ENCODE peak calls at places on chromosome 6, in ten cellular contexts. One of them, this sample, is unnamed.

GRCh38 chr6:137309078-137309762 is 90.0 kb upstream of the IFNGR1 start:
- DNase-seq in activated gamma-delta T cell treated with Interleukin-2 at 50 U/mL for 16 hours: no peak
- DNase-seq in right atrium auricular region: peak; percentile 76
- DNase-seq in AG04450: no peak
- DNase-seq in skeletal muscle cell: peak; percentile 54
- DNase-seq in H7: peak; percentile 9
- DNase-seq in stimulated activated CD4-positive, alpha-beta T cell treated with anti-CD3 and anti-CD28 coated beads, TNF-alpha, amount 100 ng/mL, for 4 hours: no peak
- DNase-seq in ACHN: peak; percentile 82
- DNase-seq in HS-27A: peak; percentile 15
- DNase-seq in GM12865: peak; percentile 10
- DNase-seq in this sample: no peak

GRCh38 chr6:132728616-132729015 is 14.8 kb upstream of the VNN1 start:
- DNase-seq in activated gamma-delta T cell treated with Interleukin-2 at 50 U/mL for 16 hours: no peak
- DNase-seq in right atrium auricular region: no peak
- DNase-seq in AG04450: no peak
- DNase-seq in skeletal muscle cell: no peak
- DNase-seq in H7: peak; percentile 23
- DNase-seq in stimulated activated CD4-positive, alpha-beta T cell treated with anti-CD3 and anti-CD28 coated beads, TNF-alpha, amount 100 ng/mL, for 4 hours: no peak
- DNase-seq in ACHN: no peak
- DNase-seq in HS-27A: no peak
- DNase-seq in GM12865: peak; percentile 10
- DNase-seq in this sample: no peak

GRCh38 chr6:47922391-47922790 is 140.6 kb downstream of the OPN5 start:
- DNase-seq in activated gamma-delta T cell treated with Interleukin-2 at 50 U/mL for 16 hours: no peak
- DNase-seq in right atrium auricular region: no peak
- DNase-seq in AG04450: no peak
- DNase-seq in skeletal muscle cell: no peak
- DNase-seq in H7: peak; percentile 7
- DNase-seq in stimulated activated CD4-positive, alpha-beta T cell treated with anti-CD3 and anti-CD28 coated beads, TNF-alpha, amount 100 ng/mL, for 4 hours: no peak
- DNase-seq in ACHN: no peak
- DNase-seq in HS-27A: no peak
- DNase-seq in GM12865: no peak
- DNase-seq in this sample: no peak

GRCh38 chr6:24902782-24903181 is 33.0 kb downstream of the RIPOR2 start:
- DNase-seq in activated gamma-delta T cell treated with Interleukin-2 at 50 U/mL for 16 hours: no peak
- DNase-seq in right atrium auricular region: no peak
- DNase-seq in AG04450: peak; percentile 59
- DNase-seq in skeletal muscle cell: peak; percentile 27
- DNase-seq in H7: no peak
- DNase-seq in stimulated activated CD4-positive, alpha-beta T cell treated with anti-CD3 and anti-CD28 coated beads, TNF-alpha, amount 100 ng/mL, for 4 hours: no peak
- DNase-seq in ACHN: peak; percentile 65
- DNase-seq in HS-27A: peak; percentile 80
- DNase-seq in GM12865: no peak
- DNase-seq in this sample: no peak

GRCh38 chr6:148441454-148441911 is 98.8 kb downstream of the SASH1 start:
- DNase-seq in activated gamma-delta T cell treated with Interleukin-2 at 50 U/mL for 16 hours: no peak
- DNase-seq in right atrium auricular region: no peak
- DNase-seq in AG04450: no peak
- DNase-seq in skeletal muscle cell: peak; percentile 58
- DNase-seq in H7: no peak
- DNase-seq in stimulated activated CD4-positive, alpha-beta T cell treated with anti-CD3 and anti-CD28 coated beads, TNF-alpha, amount 100 ng/mL, for 4 hours: no peak
- DNase-seq in ACHN: peak; percentile 77
- DNase-seq in HS-27A: peak; percentile 73
- DNase-seq in GM12865: no peak
- DNase-seq in this sample: no peak

GRCh38 chr6:157644043-157644810 is 178.8 kb upstream of the SNX9 start:
- DNase-seq in activated gamma-delta T cell treated with Interleukin-2 at 50 U/mL for 16 hours: no peak
- DNase-seq in right atrium auricular region: no peak
- DNase-seq in AG04450: no peak
- DNase-seq in skeletal muscle cell: no peak
- DNase-seq in H7: no peak
- DNase-seq in stimulated activated CD4-positive, alpha-beta T cell treated with anti-CD3 and anti-CD28 coated beads, TNF-alpha, amount 100 ng/mL, for 4 hours: peak; percentile 11
- DNase-seq in ACHN: no peak
- DNase-seq in HS-27A: peak; percentile 7
- DNase-seq in GM12865: no peak
- DNase-seq in this sample: no peak

GRCh38 chr6:84052204-84052882 is 18.8 kb downstream of the MRAP2 start:
- DNase-seq in activated gamma-delta T cell treated with Interleukin-2 at 50 U/mL for 16 hours: no peak
- DNase-seq in right atrium auricular region: peak; percentile 67
- DNase-seq in AG04450: peak; percentile 13
- DNase-seq in skeletal muscle cell: peak; percentile 67
- DNase-seq in H7: peak; percentile 87
- DNase-seq in stimulated activated CD4-positive, alpha-beta T cell treated with anti-CD3 and anti-CD28 coated beads, TNF-alpha, amount 100 ng/mL, for 4 hours: no peak
- DNase-seq in ACHN: no peak
- DNase-seq in HS-27A: no peak
- DNase-seq in GM12865: no peak
- DNase-seq in this sample: no peak

GRCh38 chr6:7035837-7036249 is 71.9 kb upstream of the RREB1 start:
- DNase-seq in activated gamma-delta T cell treated with Interleukin-2 at 50 U/mL for 16 hours: no peak
- DNase-seq in right atrium auricular region: no peak
- DNase-seq in AG04450: no peak
- DNase-seq in skeletal muscle cell: no peak
- DNase-seq in H7: no peak
- DNase-seq in stimulated activated CD4-positive, alpha-beta T cell treated with anti-CD3 and anti-CD28 coated beads, TNF-alpha, amount 100 ng/mL, for 4 hours: no peak
- DNase-seq in ACHN: no peak
- DNase-seq in HS-27A: no peak
- DNase-seq in GM12865: no peak
- DNase-seq in this sample: no peak

GRCh38 chr6:34161857-34162515 is 16.1 kb upstream of the GRM4 start:
- DNase-seq in activated gamma-delta T cell treated with Interleukin-2 at 50 U/mL for 16 hours: no peak
- DNase-seq in right atrium auricular region: no peak
- DNase-seq in AG04450: no peak
- DNase-seq in skeletal muscle cell: no peak
- DNase-seq in H7: peak; percentile 26
- DNase-seq in stimulated activated CD4-positive, alpha-beta T cell treated with anti-CD3 and anti-CD28 coated beads, TNF-alpha, amount 100 ng/mL, for 4 hours: no peak
- DNase-seq in ACHN: no peak
- DNase-seq in HS-27A: no peak
- DNase-seq in GM12865: no peak
- DNase-seq in this sample: no peak

GRCh38 chr6:127176175-127176574 is 57.7 kb downstream of the RSPO3 start:
- DNase-seq in activated gamma-delta T cell treated with Interleukin-2 at 50 U/mL for 16 hours: no peak
- DNase-seq in right atrium auricular region: no peak
- DNase-seq in AG04450: no peak
- DNase-seq in skeletal muscle cell: no peak
- DNase-seq in H7: no peak
- DNase-seq in stimulated activated CD4-positive, alpha-beta T cell treated with anti-CD3 and anti-CD28 coated beads, TNF-alpha, amount 100 ng/mL, for 4 hours: no peak
- DNase-seq in ACHN: no peak
- DNase-seq in HS-27A: no peak
- DNase-seq in GM12865: no peak
- DNase-seq in this sample: no peak

GRCh38 chr6:46565531-46565930 is 74.3 kb upstream of the RCAN2 start:
- DNase-seq in activated gamma-delta T cell treated with Interleukin-2 at 50 U/mL for 16 hours: no peak
- DNase-seq in right atrium auricular region: no peak
- DNase-seq in AG04450: no peak
- DNase-seq in skeletal muscle cell: no peak
- DNase-seq in H7: no peak
- DNase-seq in stimulated activated CD4-positive, alpha-beta T cell treated with anti-CD3 and anti-CD28 coated beads, TNF-alpha, amount 100 ng/mL, for 4 hours: no peak
- DNase-seq in ACHN: no peak
- DNase-seq in HS-27A: no peak
- DNase-seq in GM12865: no peak
- DNase-seq in this sample: no peak

GRCh38 chr6:77463308-77463880 is at the start of gene HTR1B:
- DNase-seq in activated gamma-delta T cell treated with Interleukin-2 at 50 U/mL for 16 hours: no peak
- DNase-seq in right atrium auricular region: no peak
- DNase-seq in AG04450: no peak
- DNase-seq in skeletal muscle cell: no peak
- DNase-seq in H7: peak; percentile 66
- DNase-seq in stimulated activated CD4-positive, alpha-beta T cell treated with anti-CD3 and anti-CD28 coated beads, TNF-alpha, amount 100 ng/mL, for 4 hours: no peak
- DNase-seq in ACHN: no peak
- DNase-seq in HS-27A: no peak
- DNase-seq in GM12865: no peak
- DNase-seq in this sample: no peak

GRCh38 chr6:134340574-134340973 is 22.7 kb upstream of the SGK1 start:
- DNase-seq in activated gamma-delta T cell treated with Interleukin-2 at 50 U/mL for 16 hours: no peak
- DNase-seq in right atrium auricular region: no peak
- DNase-seq in AG04450: no peak
- DNase-seq in skeletal muscle cell: peak; percentile 52
- DNase-seq in H7: no peak
- DNase-seq in stimulated activated CD4-positive, alpha-beta T cell treated with anti-CD3 and anti-CD28 coated beads, TNF-alpha, amount 100 ng/mL, for 4 hours: no peak
- DNase-seq in ACHN: no peak
- DNase-seq in HS-27A: no peak
- DNase-seq in GM12865: no peak
- DNase-seq in this sample: no peak

GRCh38 chr6:146857960-146858308 is 259.2 kb downstream of the ADGB start:
- DNase-seq in activated gamma-delta T cell treated with Interleukin-2 at 50 U/mL for 16 hours: no peak
- DNase-seq in right atrium auricular region: no peak
- DNase-seq in AG04450: no peak
- DNase-seq in skeletal muscle cell: no peak
- DNase-seq in H7: peak; percentile 63
- DNase-seq in stimulated activated CD4-positive, alpha-beta T cell treated with anti-CD3 and anti-CD28 coated beads, TNF-alpha, amount 100 ng/mL, for 4 hours: no peak
- DNase-seq in ACHN: peak; percentile 0
- DNase-seq in HS-27A: no peak
- DNase-seq in GM12865: no peak
- DNase-seq in this sample: no peak

GRCh38 chr6:36662827-36663256 is 15.7 kb upstream of the CDKN1A start:
- DNase-seq in activated gamma-delta T cell treated with Interleukin-2 at 50 U/mL for 16 hours: no peak
- DNase-seq in right atrium auricular region: no peak
- DNase-seq in AG04450: no peak
- DNase-seq in skeletal muscle cell: no peak
- DNase-seq in H7: no peak
- DNase-seq in stimulated activated CD4-positive, alpha-beta T cell treated with anti-CD3 and anti-CD28 coated beads, TNF-alpha, amount 100 ng/mL, for 4 hours: no peak
- DNase-seq in ACHN: no peak
- DNase-seq in HS-27A: no peak
- DNase-seq in GM12865: peak; percentile 47
- DNase-seq in this sample: no peak

GRCh38 chr6:90403489-90404381 is 107.1 kb upstream of the BACH2 start:
- DNase-seq in activated gamma-delta T cell treated with Interleukin-2 at 50 U/mL for 16 hours: no peak
- DNase-seq in right atrium auricular region: no peak
- DNase-seq in AG04450: peak; percentile 71
- DNase-seq in skeletal muscle cell: peak; percentile 78
- DNase-seq in H7: peak; percentile 61
- DNase-seq in stimulated activated CD4-positive, alpha-beta T cell treated with anti-CD3 and anti-CD28 coated beads, TNF-alpha, amount 100 ng/mL, for 4 hours: no peak
- DNase-seq in ACHN: no peak
- DNase-seq in HS-27A: no peak
- DNase-seq in GM12865: no peak
- DNase-seq in this sample: no peak

GRCh38 chr6:41406821-41407787 is 71.7 kb downstream of the NCR2 start:
- DNase-seq in activated gamma-delta T cell treated with Interleukin-2 at 50 U/mL for 16 hours: no peak
- DNase-seq in right atrium auricular region: no peak
- DNase-seq in AG04450: no peak
- DNase-seq in skeletal muscle cell: no peak
- DNase-seq in H7: peak; percentile 86
- DNase-seq in stimulated activated CD4-positive, alpha-beta T cell treated with anti-CD3 and anti-CD28 coated beads, TNF-alpha, amount 100 ng/mL, for 4 hours: no peak
- DNase-seq in ACHN: no peak
- DNase-seq in HS-27A: no peak
- DNase-seq in GM12865: no peak
- DNase-seq in this sample: no peak

GRCh38 chr6:168180548-168181011 is 101.6 kb upstream of the FRMD1 start:
- DNase-seq in activated gamma-delta T cell treated with Interleukin-2 at 50 U/mL for 16 hours: no peak
- DNase-seq in right atrium auricular region: no peak
- DNase-seq in AG04450: no peak
- DNase-seq in skeletal muscle cell: no peak
- DNase-seq in H7: peak; percentile 71
- DNase-seq in stimulated activated CD4-positive, alpha-beta T cell treated with anti-CD3 and anti-CD28 coated beads, TNF-alpha, amount 100 ng/mL, for 4 hours: no peak
- DNase-seq in ACHN: no peak
- DNase-seq in HS-27A: no peak
- DNase-seq in GM12865: no peak
- DNase-seq in this sample: no peak

GRCh38 chr6:112014483-112014882 is 39.4 kb upstream of the CCN6 start:
- DNase-seq in activated gamma-delta T cell treated with Interleukin-2 at 50 U/mL for 16 hours: no peak
- DNase-seq in right atrium auricular region: no peak
- DNase-seq in AG04450: peak; percentile 58
- DNase-seq in skeletal muscle cell: peak; percentile 44
- DNase-seq in H7: no peak
- DNase-seq in stimulated activated CD4-positive, alpha-beta T cell treated with anti-CD3 and anti-CD28 coated beads, TNF-alpha, amount 100 ng/mL, for 4 hours: no peak
- DNase-seq in ACHN: no peak
- DNase-seq in HS-27A: no peak
- DNase-seq in GM12865: no peak
- DNase-seq in this sample: no peak

GRCh38 chr6:158460602-158461092 is 99.2 kb upstream of the TMEM181 start:
- DNase-seq in activated gamma-delta T cell treated with Interleukin-2 at 50 U/mL for 16 hours: no peak
- DNase-seq in right atrium auricular region: no peak
- DNase-seq in AG04450: no peak
- DNase-seq in skeletal muscle cell: peak; percentile 35
- DNase-seq in H7: no peak
- DNase-seq in stimulated activated CD4-positive, alpha-beta T cell treated with anti-CD3 and anti-CD28 coated beads, TNF-alpha, amount 100 ng/mL, for 4 hours: no peak
- DNase-seq in ACHN: no peak
- DNase-seq in HS-27A: no peak
- DNase-seq in GM12865: no peak
- DNase-seq in this sample: no peak

GRCh38 chr6:111837641-111838500 is 35.4 kb downstream of the FYN start:
- DNase-seq in activated gamma-delta T cell treated with Interleukin-2 at 50 U/mL for 16 hours: no peak
- DNase-seq in right atrium auricular region: no peak
- DNase-seq in AG04450: no peak
- DNase-seq in skeletal muscle cell: no peak
- DNase-seq in H7: no peak
- DNase-seq in stimulated activated CD4-positive, alpha-beta T cell treated with anti-CD3 and anti-CD28 coated beads, TNF-alpha, amount 100 ng/mL, for 4 hours: no peak
- DNase-seq in ACHN: no peak
- DNase-seq in HS-27A: no peak
- DNase-seq in GM12865: peak; percentile 89
- DNase-seq in this sample: no peak